ENCODE peak calls at places on chromosomes 3 and 15, in eight cellular contexts. H, S, A, P, T, L, Q and O are unnamed samples.

GRCh38 chr3:154730221-154730620 is 300.2 kb upstream of the GPR149 start:
- DNase-seq in H (no peak), S (no peak), A (no peak), P (no peak), T (no peak), L (no peak), Q (no peak), O (peak)

GRCh38 chr15:49282366-49282765 is 112.3 kb downstream of the GALK2 start:
- DNase-seq in H (no peak), S (peak), A (no peak), P (peak), T (no peak), L (no peak), Q (no peak), O (no peak)

GRCh38 chr3:61194892-61195538 is 56.2 kb downstream of the FHIT start:
- DNase-seq in H (no peak), S (no peak), A (peak), P (no peak), T (no peak), L (no peak), Q (no peak), O (no peak)

GRCh38 chr3:114880078-114880477 is 267.0 kb downstream of the ZBTB20 start:
- DNase-seq in H (no peak), S (peak), A (no peak), P (no peak), T (peak), L (no peak), Q (no peak), O (peak)

GRCh38 chr15:59691194-59691805 is 2.2 kb upstream of the BNIP2 start:
- DNase-seq in H (peak), S (peak), A (peak), P (peak), T (no peak), L (no peak), Q (no peak), O (no peak)

GRCh38 chr15:41507820-41508290 is 5.8 kb downstream of the LTK start:
- DNase-seq in H (no peak), S (no peak), A (peak), P (no peak), T (no peak), L (no peak), Q (no peak), O (no peak)

GRCh38 chr3:134366928-134367352 is 7.3 kb downstream of the AMOTL2 start:
- DNase-seq in H (no peak), S (peak), A (peak), P (no peak), T (no peak), L (no peak), Q (no peak), O (no peak)

GRCh38 chr3:194494951-194495374 is 8.2 kb upstream of the ATP13A3 start:
- DNase-seq in H (no peak), S (no peak), A (no peak), P (no peak), T (no peak), L (no peak), Q (no peak), O (no peak)

GRCh38 chr3:106428565-106428994 is 559.8 kb upstream of the CBLB start:
- DNase-seq in H (no peak), S (peak), A (peak), P (peak), T (no peak), L (no peak), Q (no peak), O (no peak)

GRCh38 chr15:99485992-99486370 is 79.8 kb upstream of the MEF2A start:
- DNase-seq in H (no peak), S (no peak), A (no peak), P (no peak), T (no peak), L (no peak), Q (no peak), O (no peak)

GRCh38 chr3:136149569-136150136 is 46.5 kb downstream of the MSL2 start:
- DNase-seq in H (no peak), S (peak), A (peak), P (peak), T (no peak), L (no peak), Q (no peak), O (no peak)

GRCh38 chr3:81910244-81910852 is 148.9 kb upstream of the GBE1 start:
- DNase-seq in H (no peak), S (peak), A (peak), P (peak), T (peak), L (no peak), Q (no peak), O (no peak)